ENCODE peak calls at places on chromosomes 12 and 14, in four cellular contexts. One of them, this sample, is unnamed.

GRCh38 chr14:89221109-89221508 is 195.9 kb downstream of the FOXN3 start:
- DNase-seq in lower lobe of right lung: no peak
- DNase-seq in activated T-cell treated with anti-CD3 and anti-CD28 coated beads, Interleukin-2, amount 50 U/mL, for 72 hours: no peak
- DNase-seq in CD8-positive, alpha-beta T cell: no peak
- DNase-seq in this sample: no peak

GRCh38 chr12:53703746-53704145 is 23.5 kb downstream of the CALCOCO1 start:
- DNase-seq in lower lobe of right lung: no peak
- DNase-seq in activated T-cell treated with anti-CD3 and anti-CD28 coated beads, Interleukin-2, amount 50 U/mL, for 72 hours: no peak
- DNase-seq in CD8-positive, alpha-beta T cell: no peak
- DNase-seq in this sample: no peak

GRCh38 chr12:57474862-57475261 is 4.8 kb downstream of the ARHGAP9 start:
- DNase-seq in lower lobe of right lung: no peak
- DNase-seq in activated T-cell treated with anti-CD3 and anti-CD28 coated beads, Interleukin-2, amount 50 U/mL, for 72 hours: no peak
- DNase-seq in CD8-positive, alpha-beta T cell: no peak
- DNase-seq in this sample: no peak

GRCh38 chr14:21001218-21001617 is 2.1 kb downstream of the SLC39A2 start:
- DNase-seq in lower lobe of right lung: no peak
- DNase-seq in activated T-cell treated with anti-CD3 and anti-CD28 coated beads, Interleukin-2, amount 50 U/mL, for 72 hours: no peak
- DNase-seq in CD8-positive, alpha-beta T cell: no peak
- DNase-seq in this sample: no peak

GRCh38 chr14:97137705-97138104 is 340.5 kb downstream of the VRK1 start:
- DNase-seq in lower lobe of right lung: no peak
- DNase-seq in activated T-cell treated with anti-CD3 and anti-CD28 coated beads, Interleukin-2, amount 50 U/mL, for 72 hours: peak; percentile 36
- DNase-seq in CD8-positive, alpha-beta T cell: no peak
- DNase-seq in this sample: no peak

GRCh38 chr12:100897240-100897639 is 102.7 kb downstream of the ANO4 start:
- DNase-seq in lower lobe of right lung: no peak
- DNase-seq in activated T-cell treated with anti-CD3 and anti-CD28 coated beads, Interleukin-2, amount 50 U/mL, for 72 hours: no peak
- DNase-seq in CD8-positive, alpha-beta T cell: no peak
- DNase-seq in this sample: no peak

GRCh38 chr14:75446447-75446846 is 18.6 kb downstream of the JDP2 start:
- DNase-seq in lower lobe of right lung: no peak
- DNase-seq in activated T-cell treated with anti-CD3 and anti-CD28 coated beads, Interleukin-2, amount 50 U/mL, for 72 hours: no peak
- DNase-seq in CD8-positive, alpha-beta T cell: no peak
- DNase-seq in this sample: no peak

GRCh38 chr14:76346391-76347160 is 29.4 kb upstream of the ESRRB start:
- DNase-seq in lower lobe of right lung: no peak
- DNase-seq in activated T-cell treated with anti-CD3 and anti-CD28 coated beads, Interleukin-2, amount 50 U/mL, for 72 hours: no peak
- DNase-seq in CD8-positive, alpha-beta T cell: no peak
- DNase-seq in this sample: no peak

GRCh38 chr12:22781339-22781738 is 156.4 kb downstream of the ETNK1 start:
- DNase-seq in lower lobe of right lung: no peak
- DNase-seq in activated T-cell treated with anti-CD3 and anti-CD28 coated beads, Interleukin-2, amount 50 U/mL, for 72 hours: no peak
- DNase-seq in CD8-positive, alpha-beta T cell: no peak
- DNase-seq in this sample: no peak

GRCh38 chr14:20687362-20688166 is 1.0 kb upstream of the ANG start:
- DNase-seq in lower lobe of right lung: no peak
- DNase-seq in activated T-cell treated with anti-CD3 and anti-CD28 coated beads, Interleukin-2, amount 50 U/mL, for 72 hours: no peak
- DNase-seq in CD8-positive, alpha-beta T cell: no peak
- DNase-seq in this sample: peak; percentile 65

GRCh38 chr12:57817261-57817989 is 1.1 kb downstream of the AVIL start:
- DNase-seq in lower lobe of right lung: no peak
- DNase-seq in activated T-cell treated with anti-CD3 and anti-CD28 coated beads, Interleukin-2, amount 50 U/mL, for 72 hours: no peak
- DNase-seq in CD8-positive, alpha-beta T cell: no peak
- DNase-seq in this sample: no peak

GRCh38 chr14:103867523-103867953 is 20.2 kb upstream of the PPP1R13B start:
- DNase-seq in lower lobe of right lung: peak; percentile 70
- DNase-seq in activated T-cell treated with anti-CD3 and anti-CD28 coated beads, Interleukin-2, amount 50 U/mL, for 72 hours: no peak
- DNase-seq in CD8-positive, alpha-beta T cell: no peak
- DNase-seq in this sample: no peak

GRCh38 chr12:7751394-7751793 is 4.2 kb upstream of the CLEC4C start:
- DNase-seq in lower lobe of right lung: no peak
- DNase-seq in activated T-cell treated with anti-CD3 and anti-CD28 coated beads, Interleukin-2, amount 50 U/mL, for 72 hours: no peak
- DNase-seq in CD8-positive, alpha-beta T cell: no peak
- DNase-seq in this sample: no peak

GRCh38 chr12:164207-164606 is 49.8 kb downstream of the SLC6A12 start:
- DNase-seq in lower lobe of right lung: no peak
- DNase-seq in activated T-cell treated with anti-CD3 and anti-CD28 coated beads, Interleukin-2, amount 50 U/mL, for 72 hours: no peak
- DNase-seq in CD8-positive, alpha-beta T cell: no peak
- DNase-seq in this sample: peak; percentile 66

GRCh38 chr14:71380271-71380670 is 473.0 kb downstream of the PCNX1 start:
- DNase-seq in lower lobe of right lung: no peak
- DNase-seq in activated T-cell treated with anti-CD3 and anti-CD28 coated beads, Interleukin-2, amount 50 U/mL, for 72 hours: no peak
- DNase-seq in CD8-positive, alpha-beta T cell: no peak
- DNase-seq in this sample: no peak

GRCh38 chr12:58575281-58575680 is 345.0 kb downstream of the LRIG3 start:
- DNase-seq in lower lobe of right lung: no peak
- DNase-seq in activated T-cell treated with anti-CD3 and anti-CD28 coated beads, Interleukin-2, amount 50 U/mL, for 72 hours: no peak
- DNase-seq in CD8-positive, alpha-beta T cell: no peak
- DNase-seq in this sample: no peak

GRCh38 chr12:106760184-106760531 is 14.3 kb upstream of the RIC8B start:
- DNase-seq in lower lobe of right lung: peak; percentile 55
- DNase-seq in activated T-cell treated with anti-CD3 and anti-CD28 coated beads, Interleukin-2, amount 50 U/mL, for 72 hours: no peak
- DNase-seq in CD8-positive, alpha-beta T cell: peak; percentile 24
- DNase-seq in this sample: no peak

GRCh38 chr12:44628180-44628579 is 247.9 kb downstream of the NELL2 start:
- DNase-seq in lower lobe of right lung: no peak
- DNase-seq in activated T-cell treated with anti-CD3 and anti-CD28 coated beads, Interleukin-2, amount 50 U/mL, for 72 hours: no peak
- DNase-seq in CD8-positive, alpha-beta T cell: no peak
- DNase-seq in this sample: no peak

GRCh38 chr12:116360579-116361403 is 83.3 kb upstream of the MED13L start:
- DNase-seq in lower lobe of right lung: no peak
- DNase-seq in activated T-cell treated with anti-CD3 and anti-CD28 coated beads, Interleukin-2, amount 50 U/mL, for 72 hours: peak; percentile 19
- DNase-seq in CD8-positive, alpha-beta T cell: no peak
- DNase-seq in this sample: peak; percentile 43

GRCh38 chr12:131102493-131102931 is 148.8 kb downstream of the ADGRD1 start:
- DNase-seq in lower lobe of right lung: peak; percentile 34
- DNase-seq in activated T-cell treated with anti-CD3 and anti-CD28 coated beads, Interleukin-2, amount 50 U/mL, for 72 hours: no peak
- DNase-seq in CD8-positive, alpha-beta T cell: no peak
- DNase-seq in this sample: no peak

GRCh38 chr12:18206198-18206597 is 55.1 kb upstream of the PIK3C2G start:
- DNase-seq in lower lobe of right lung: no peak
- DNase-seq in activated T-cell treated with anti-CD3 and anti-CD28 coated beads, Interleukin-2, amount 50 U/mL, for 72 hours: no peak
- DNase-seq in CD8-positive, alpha-beta T cell: no peak
- DNase-seq in this sample: no peak

GRCh38 chr12:76277480-76277879 is 70.7 kb downstream of the BBS10 start:
- DNase-seq in lower lobe of right lung: no peak
- DNase-seq in activated T-cell treated with anti-CD3 and anti-CD28 coated beads, Interleukin-2, amount 50 U/mL, for 72 hours: no peak
- DNase-seq in CD8-positive, alpha-beta T cell: no peak
- DNase-seq in this sample: no peak

GRCh38 chr12:5576011-5576410 is 144.1 kb downstream of the NTF3 start:
- DNase-seq in lower lobe of right lung: no peak
- DNase-seq in activated T-cell treated with anti-CD3 and anti-CD28 coated beads, Interleukin-2, amount 50 U/mL, for 72 hours: no peak
- DNase-seq in CD8-positive, alpha-beta T cell: no peak
- DNase-seq in this sample: no peak

GRCh38 chr14:23168246-23168645 is 15.2 kb downstream of the SLC7A8 start:
- DNase-seq in lower lobe of right lung: no peak
- DNase-seq in activated T-cell treated with anti-CD3 and anti-CD28 coated beads, Interleukin-2, amount 50 U/mL, for 72 hours: no peak
- DNase-seq in CD8-positive, alpha-beta T cell: no peak
- DNase-seq in this sample: no peak

GRCh38 chr12:66025477-66025876 is 105.1 kb downstream of the LLPH start:
- DNase-seq in lower lobe of right lung: no peak
- DNase-seq in activated T-cell treated with anti-CD3 and anti-CD28 coated beads, Interleukin-2, amount 50 U/mL, for 72 hours: no peak
- DNase-seq in CD8-positive, alpha-beta T cell: no peak
- DNase-seq in this sample: no peak

GRCh38 chr14:53599221-53599945 is 357.2 kb downstream of the BMP4 start:
- DNase-seq in lower lobe of right lung: no peak
- DNase-seq in activated T-cell treated with anti-CD3 and anti-CD28 coated beads, Interleukin-2, amount 50 U/mL, for 72 hours: no peak
- DNase-seq in CD8-positive, alpha-beta T cell: no peak
- DNase-seq in this sample: no peak

GRCh38 chr14:20116748-20117147 is 6.2 kb downstream of the OR4K17 start:
- DNase-seq in lower lobe of right lung: no peak
- DNase-seq in activated T-cell treated with anti-CD3 and anti-CD28 coated beads, Interleukin-2, amount 50 U/mL, for 72 hours: no peak
- DNase-seq in CD8-positive, alpha-beta T cell: no peak
- DNase-seq in this sample: no peak

GRCh38 chr12:4293942-4294505 is 20.5 kb downstream of the CCND2 start:
- DNase-seq in lower lobe of right lung: no peak
- DNase-seq in activated T-cell treated with anti-CD3 and anti-CD28 coated beads, Interleukin-2, amount 50 U/mL, for 72 hours: no peak
- DNase-seq in CD8-positive, alpha-beta T cell: no peak
- DNase-seq in this sample: no peak

GRCh38 chr12:31323466-31324115 is 2.4 kb downstream of the SINHCAF start:
- DNase-seq in lower lobe of right lung: peak; percentile 73
- DNase-seq in activated T-cell treated with anti-CD3 and anti-CD28 coated beads, Interleukin-2, amount 50 U/mL, for 72 hours: peak; percentile 71
- DNase-seq in CD8-positive, alpha-beta T cell: peak; percentile 52
- DNase-seq in this sample: peak; percentile 73

GRCh38 chr14:71322660-71323250 is 415.5 kb downstream of the PCNX1 start:
- DNase-seq in lower lobe of right lung: no peak
- DNase-seq in activated T-cell treated with anti-CD3 and anti-CD28 coated beads, Interleukin-2, amount 50 U/mL, for 72 hours: peak; percentile 18
- DNase-seq in CD8-positive, alpha-beta T cell: no peak
- DNase-seq in this sample: no peak